ENCODE peak calls at places on chromosomes 2 and 18, in five cellular contexts. O is cardiac fibroblast, M is psoas muscle, K is GM10248, G is AG04450. H is an unnamed sample.

GRCh38 chr2:241870081-241870541 is 582 bp downstream of the RTP5 start:
- DNase-seq in G (no peak), O (no peak), K (no peak), M (peak), H (no peak)

GRCh38 chr2:112634874-112635157 is 10.9 kb upstream of the SLC20A1 start:
- DNase-seq in G (no peak), M (no peak), O (no peak), K (no peak), H (no peak)

GRCh38 chr18:73615506-73615905 is 532.1 kb downstream of the FBXO15 start:
- DNase-seq in G (no peak), O (peak), K (no peak), M (no peak), H (peak)

GRCh38 chr2:153077311-153077710 is 358.9 kb downstream of the ARL6IP6 start:
- DNase-seq in G (no peak), K (no peak), O (no peak), M (no peak), H (no peak)

GRCh38 chr2:11539317-11540147 is 5.7 kb downstream of the GREB1 start:
- DNase-seq in O (no peak), K (no peak), G (no peak), M (no peak), H (no peak)

GRCh38 chr2:203025592-203025991 is 10.9 kb downstream of the NBEAL1 start:
- DNase-seq in O (no peak), G (no peak), K (no peak), M (no peak), H (peak)

GRCh38 chr18:25648724-25649260 is 296.8 kb upstream of the ZNF521 start:
- DNase-seq in G (no peak), O (no peak), M (no peak), K (no peak), H (no peak)

GRCh38 chr2:85269959-85270358 is 57.8 kb downstream of the TGOLN2 start:
- DNase-seq in M (no peak), K (no peak), G (no peak), O (peak), H (no peak)

GRCh38 chr2:159497256-159497655 is 119.1 kb downstream of the BAZ2B start:
- DNase-seq in M (no peak), G (peak), O (peak), K (no peak), H (peak)

GRCh38 chr2:235541838-235542549 is 48.2 kb downstream of the AGAP1 start:
- DNase-seq in M (no peak), O (no peak), G (no peak), K (no peak), H (no peak)

GRCh38 chr2:232877940-232878511 is 8.0 kb downstream of the SNORC start:
- DNase-seq in G (no peak), M (peak), K (no peak), O (no peak), H (no peak)

GRCh38 chr2:210548878-210549384 is 7.5 kb upstream of the CPS1 start:
- DNase-seq in G (no peak), O (no peak), M (no peak), K (no peak), H (no peak)

GRCh38 chr2:127051116-127051779 is 55.7 kb downstream of the BIN1 start:
- DNase-seq in M (peak), O (no peak), G (no peak), K (no peak), H (no peak)

GRCh38 chr2:74290466-74291216 is 52.6 kb downstream of the SLC4A5 start:
- DNase-seq in G (no peak), M (no peak), K (peak), O (no peak), H (no peak)

GRCh38 chr2:100253786-100254185 is 68.5 kb downstream of the LONRF2 start:
- DNase-seq in G (no peak), M (no peak), O (no peak), K (no peak), H (no peak)

GRCh38 chr2:219472629-219473187 is 26.0 kb upstream of the GMPPA start:
- DNase-seq in M (no peak), G (no peak), K (no peak), O (no peak), H (no peak)

GRCh38 chr18:63238711-63239110 is 80.9 kb downstream of the BCL2 start:
- DNase-seq in M (no peak), G (no peak), O (no peak), K (no peak), H (no peak)

GRCh38 chr2:21404827-21405625 is 281.3 kb downstream of the TDRD15 start:
- DNase-seq in O (no peak), M (no peak), G (no peak), K (no peak), H (no peak)

GRCh38 chr2:102736607-102737409 is 25.0 kb upstream of the TMEM182 start:
- DNase-seq in M (peak), G (no peak), O (peak), K (peak), H (peak)
- TF ChIP-seq CTCF in M (peak), G (peak), O (peak), K (no peak), H (no peak)

GRCh38 chr18:23053756-23054457 is 81.4 kb upstream of the CABLES1 start:
- DNase-seq in G (no peak), M (no peak), O (peak), K (no peak), H (peak)
- TF ChIP-seq CTCF in G (peak), M (no peak), O (peak), K (no peak), H (peak)

DNA sequence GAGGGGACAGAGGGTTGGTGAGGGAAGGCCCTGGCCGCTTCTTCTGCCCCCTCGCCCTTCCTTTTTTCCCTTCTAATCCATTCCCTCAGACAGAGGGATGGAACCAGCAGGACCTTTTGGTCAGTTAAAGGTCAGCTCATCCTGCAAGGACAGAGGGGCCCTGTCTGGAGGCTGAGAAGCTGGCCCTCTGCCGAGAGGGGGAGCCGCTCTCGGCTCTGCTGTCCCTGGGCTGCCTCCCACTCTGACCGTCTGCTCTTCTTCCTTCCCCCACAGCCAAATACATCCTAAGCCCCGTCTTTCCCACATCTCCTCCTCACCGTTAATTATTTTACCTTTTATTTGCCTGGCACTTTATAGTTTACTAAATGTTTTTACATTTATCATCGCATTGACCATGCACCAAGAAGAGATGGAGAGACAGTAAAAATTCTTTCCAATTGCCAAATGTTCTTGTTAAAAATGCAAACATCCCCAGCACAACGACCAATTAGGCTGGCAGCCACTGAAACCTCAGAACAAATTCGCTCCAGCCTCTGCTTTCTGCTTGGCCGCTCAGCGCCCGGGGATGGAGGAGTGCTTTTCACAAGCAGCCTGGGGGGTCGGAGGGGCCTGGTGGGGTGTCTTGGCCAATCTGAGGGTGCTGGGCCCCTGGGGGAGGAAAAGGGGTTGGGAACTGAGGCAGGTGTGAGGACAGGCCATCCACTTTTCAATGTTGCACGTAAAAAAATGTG is 123.8 kb downstream of the TNS1 start:
- DNase-seq in G (no peak), K (no peak), M (no peak), O (no peak), H (no peak)
- TF ChIP-seq CTCF in G (no peak), K (no peak), M (no peak), O (no peak), H (no peak)

DNA sequence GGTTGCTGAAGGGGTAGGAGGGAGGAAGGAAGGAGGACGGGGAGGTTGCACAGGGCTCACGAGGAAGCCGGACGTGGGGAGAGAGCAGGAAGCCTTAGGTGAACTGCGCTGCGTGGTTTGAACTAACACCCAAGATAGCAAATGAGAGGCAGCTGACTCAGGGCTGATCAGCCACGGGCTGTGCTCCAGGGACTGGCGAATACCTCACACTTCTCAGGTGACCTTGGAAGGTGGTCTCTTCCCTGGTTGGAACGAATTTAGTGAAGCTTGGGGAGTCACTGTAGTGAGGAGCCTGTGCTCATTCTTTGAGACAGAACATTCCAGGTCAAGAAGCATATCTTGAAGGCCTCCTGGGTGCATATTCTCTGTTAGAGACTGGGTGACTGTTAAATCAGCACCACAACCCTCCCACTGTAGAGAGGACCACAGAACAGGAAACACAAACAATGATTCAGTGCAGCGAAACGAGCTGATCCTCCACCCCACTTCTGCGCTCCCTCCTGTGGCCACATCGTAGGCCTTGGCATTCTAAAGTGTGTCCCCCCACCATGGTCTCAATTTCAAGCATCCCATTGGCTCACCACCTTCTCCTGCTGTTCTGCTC is 33.8 kb downstream of the TOGARAM2 start:
- DNase-seq in O (peak), K (peak), G (no peak), M (peak), H (peak)
- TF ChIP-seq CTCF in O (peak), K (no peak), G (peak), M (no peak), H (peak)

GRCh38 chr18:33735428-33735827 is 157.4 kb downstream of the ASXL3 start:
- DNase-seq in O (no peak), M (no peak), G (no peak), K (no peak), H (no peak)

GRCh38 chr18:33729556-33729955 is 151.5 kb downstream of the ASXL3 start:
- DNase-seq in K (no peak), M (no peak), G (no peak), O (no peak), H (no peak)

DNA sequence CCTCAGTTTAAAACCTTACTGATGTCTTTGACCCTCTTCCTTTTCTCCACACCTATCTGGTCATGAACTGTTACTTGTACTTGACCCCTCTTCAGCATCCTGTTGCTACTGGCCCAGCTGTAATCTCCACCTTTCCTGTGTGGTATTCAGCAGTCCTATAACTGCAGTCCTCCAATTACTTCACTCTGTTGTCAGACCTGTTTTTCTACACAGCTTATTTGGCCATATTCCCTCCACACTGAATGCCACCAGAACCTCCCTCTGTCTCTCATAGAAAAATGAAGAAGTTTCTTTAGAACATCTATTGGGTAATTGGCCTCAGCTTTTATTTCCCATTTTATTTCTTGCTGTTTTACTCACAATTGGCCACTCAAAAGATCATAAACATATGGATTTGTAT is 155.4 kb downstream of the ASXL3 start:
- DNase-seq in O (no peak), M (no peak), G (no peak), K (no peak), H (no peak)
- TF ChIP-seq CTCF in O (no peak), M (no peak), G (no peak), K (no peak), H (no peak)